ENCODE peak calls at places on chromosomes 5 and 9, in five cellular contexts. Z is Panc1, A is A549, L is choroid plexus epithelial cell, Q is ovary. H is an unnamed sample.
A peak's percentile ranks its signal among the peaks of the same experiment; 100 is the strongest.

GRCh38 chr5:95708876-95709275 is 22.3 kb upstream of the RHOBTB3 start:
- DNase-seq in Z (no peak), A (no peak), L (no peak), Q (no peak), H (no peak)

GRCh38 chr9:1454980-1455367 is 404.8 kb downstream of the DMRT2 start:
- DNase-seq in Z (no peak), A (no peak), L (no peak), Q (no peak), H (no peak)

GRCh38 chr5:72517961-72518690 is 10.9 kb upstream of the ZNF366 start:
- DNase-seq in Z (no peak), A (no peak), L (peak; percentile 44), Q (no peak), H (no peak)

GRCh38 chr9:8660383-8660782 is 860.8 kb upstream of the DMAC1 start:
- DNase-seq in Z (no peak), A (no peak), L (peak; percentile 71), Q (peak; percentile 66), H (no peak)

GRCh38 chr5:176836811-176837706 is 26.7 kb downstream of the UNC5A start:
- DNase-seq in Z (no peak), A (no peak), L (no peak), Q (no peak), H (no peak)

GRCh38 chr5:180801596-180802324 is 846 bp downstream of the MGAT1 start:
- DNase-seq in Z (no peak), A (no peak), L (no peak), Q (no peak), H (no peak)

GRCh38 chr9:132486706-132487350 is 76.8 kb downstream of the CFAP77 start:
- DNase-seq in Z (no peak), A (no peak), L (no peak), Q (no peak), H (no peak)

GRCh38 chr9:8531831-8532230 is 732.3 kb upstream of the DMAC1 start:
- DNase-seq in Z (no peak), A (no peak), L (no peak), Q (no peak), H (no peak)

GRCh38 chr9:120909904-120910303 is 16.7 kb downstream of the TRAF1 start:
- DNase-seq in Z (no peak), A (no peak), L (no peak), Q (no peak), H (no peak)

GRCh38 chr9:99873943-99874584 is 32.4 kb upstream of the STX17 start:
- DNase-seq in Z (no peak), A (no peak), L (peak; percentile 15), Q (no peak), H (no peak)

GRCh38 chr5:133041910-133042309 is 9.9 kb upstream of the HSPA4 start:
- DNase-seq in Z (no peak), A (no peak), L (peak; percentile 38), Q (no peak), H (no peak)

GRCh38 chr5:88190106-88190834 is 78.4 kb downstream of the TMEM161B start:
- DNase-seq in Z (no peak), A (no peak), L (peak; percentile 18), Q (no peak), H (no peak)

GRCh38 chr5:147348046-147348445 is 113.2 kb downstream of the STK32A start:
- DNase-seq in Z (no peak), A (no peak), L (peak; percentile 6), Q (no peak), H (no peak)

GRCh38 chr9:89842267-89842768 is 237.5 kb downstream of the GADD45G start:
- DNase-seq in Z (no peak), A (no peak), L (no peak), Q (no peak), H (no peak)

GRCh38 chr9:127446720-127447415 is 4.3 kb downstream of the RPL12 start:
- DNase-seq in Z (no peak), A (no peak), L (no peak), Q (no peak), H (no peak)

GRCh38 chr5:128750202-128750601 is 212.2 kb upstream of the FBN2 start:
- DNase-seq in Z (no peak), A (no peak), L (no peak), Q (no peak), H (no peak)

GRCh38 chr5:68949711-68950110 is 144.1 kb upstream of the SLC30A5 start:
- DNase-seq in Z (no peak), A (no peak), L (no peak), Q (no peak), H (no peak)

GRCh38 chr5:147437161-147437596 is 72.7 kb downstream of the DPYSL3 start:
- DNase-seq in Z (no peak), A (no peak), L (peak; percentile 65), Q (no peak), H (no peak)

GRCh38 chr9:84570482-84571154 is 98.9 kb upstream of the NTRK2 start:
- DNase-seq in Z (no peak), A (no peak), L (no peak), Q (no peak), H (no peak)

GRCh38 chr9:4349841-4350418 is 50.1 kb upstream of the GLIS3 start:
- DNase-seq in Z (no peak), A (no peak), L (no peak), Q (no peak), H (no peak)

GRCh38 chr5:115374057-115374775 is 77.8 kb upstream of the CCDC112 start:
- DNase-seq in Z (no peak), A (no peak), L (no peak), Q (no peak), H (no peak)

GRCh38 chr5:77550416-77550815 is 58.3 kb upstream of the WDR41 start:
- DNase-seq in Z (no peak), A (no peak), L (peak; percentile 1), Q (no peak), H (no peak)

GRCh38 chr5:122665087-122665486 is 109.8 kb upstream of the SNX2 start:
- DNase-seq in Z (no peak), A (no peak), L (peak; percentile 60), Q (no peak), H (no peak)

GRCh38 chr9:33446507-33447403 is 638 bp downstream of the AQP3 start:
- DNase-seq in Z (no peak), A (peak; percentile 65), L (peak; percentile 40), Q (peak; percentile 40), H (peak; percentile 91)

GRCh38 chr5:59746261-59746765 is 147.2 kb downstream of the PDE4D start:
- DNase-seq in Z (no peak), A (peak; percentile 53), L (peak; percentile 83), Q (no peak), H (no peak)

GRCh38 chr9:130959809-130960334 is 20.8 kb upstream of the FIBCD1 start:
- DNase-seq in Z (no peak), A (no peak), L (no peak), Q (no peak), H (no peak)

GRCh38 chr5:17157294-17157693 is 60.1 kb upstream of the BASP1 start:
- DNase-seq in Z (no peak), A (no peak), L (peak; percentile 39), Q (no peak), H (no peak)

GRCh38 chr5:142512041-142512679 is 173.7 kb downstream of the FGF1 start:
- DNase-seq in Z (no peak), A (no peak), L (peak; percentile 87), Q (no peak), H (no peak)

DNA sequence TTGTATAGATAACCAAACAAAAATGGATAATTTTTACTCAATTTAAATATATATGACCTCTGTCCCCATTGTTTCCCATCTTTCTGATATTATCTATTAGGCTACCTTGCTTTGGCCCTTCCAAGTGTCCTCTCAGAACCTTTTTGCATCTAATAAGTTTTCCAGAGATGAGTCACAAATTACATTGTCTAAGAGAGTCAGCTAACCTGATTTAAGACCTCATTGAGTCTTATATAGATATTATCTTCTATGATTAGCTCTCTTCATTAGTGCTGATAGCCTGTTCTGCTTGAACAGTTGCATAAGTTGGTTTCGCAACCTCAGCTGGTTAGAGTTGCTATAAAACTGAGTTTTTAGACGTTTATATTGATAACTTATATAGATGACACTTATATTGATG is 623.1 kb downstream of the LRRC70 start:
- DNase-seq in Z (no peak), A (no peak), L (no peak), Q (no peak), H (no peak)
- H3K4me3 ChIP-seq in Z (no peak overlapping the region), A (no peak overlapping the region), L (no peak overlapping the region), Q (no peak overlapping the region), H (no peak overlapping the region)

GRCh38 chr9:136644593-136645342 is 17.9 kb upstream of the EGFL7 start:
- DNase-seq in Z (no peak), A (peak; percentile 88), L (peak; percentile 38), Q (no peak), H (no peak)
- H3K4me3 ChIP-seq in Z (no peak overlapping the region), A (peak overlapping the region; percentile 32), L (no peak overlapping the region), Q (no peak overlapping the region), H (no peak overlapping the region)

GRCh38 chr9:129549139-129549538 is 71.8 kb downstream of the C9orf50 start:
- DNase-seq in Z (no peak), A (no peak), L (no peak), Q (no peak), H (no peak)
- H3K4me3 ChIP-seq in Z (peak overlapping the region; percentile 43), A (peak overlapping the region; percentile 60), L (no peak overlapping the region), Q (no peak overlapping the region), H (no peak overlapping the region)

GRCh38 chr5:10524376-10525123 is 39.3 kb upstream of the ANKRD33B start:
- DNase-seq in Z (no peak), A (no peak), L (peak; percentile 72), Q (no peak), H (no peak)

GRCh38 chr5:10528056-10528816 is 35.6 kb upstream of the ANKRD33B start:
- DNase-seq in Z (no peak), A (no peak), L (peak; percentile 44), Q (no peak), H (no peak)

GRCh38 chr5:10527281-10527950 is 36.5 kb upstream of the ANKRD33B start:
- DNase-seq in Z (no peak), A (no peak), L (peak; percentile 81), Q (no peak), H (no peak)

GRCh38 chr5:10522224-10522611 is 41.7 kb upstream of the ANKRD33B start:
- DNase-seq in Z (no peak), A (no peak), L (no peak), Q (no peak), H (no peak)

DNA sequence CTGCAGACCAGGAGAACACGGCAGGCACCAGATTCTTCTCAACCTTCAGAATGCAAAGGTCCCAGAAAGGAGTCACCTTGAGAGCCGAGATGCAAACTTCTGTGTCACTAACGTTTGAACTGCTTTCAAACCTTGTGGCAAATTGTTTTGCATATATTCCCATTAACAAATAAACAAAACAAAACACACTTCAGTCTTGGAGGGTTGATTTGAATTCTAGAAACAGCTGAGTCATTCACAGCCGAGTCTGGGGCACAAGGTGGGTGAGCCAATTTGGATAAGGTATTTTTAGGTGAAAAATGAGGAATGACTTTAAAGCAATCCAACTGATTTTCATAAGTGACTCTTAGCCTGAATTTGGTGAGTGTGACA is 38.8 kb upstream of the ANKRD33B start:
- DNase-seq in Z (no peak), A (no peak), L (no peak), Q (no peak), H (no peak)
- H3K4me3 ChIP-seq in Z (no peak overlapping the region), A (no peak overlapping the region), L (no peak overlapping the region), Q (no peak overlapping the region), H (no peak overlapping the region)

DNA sequence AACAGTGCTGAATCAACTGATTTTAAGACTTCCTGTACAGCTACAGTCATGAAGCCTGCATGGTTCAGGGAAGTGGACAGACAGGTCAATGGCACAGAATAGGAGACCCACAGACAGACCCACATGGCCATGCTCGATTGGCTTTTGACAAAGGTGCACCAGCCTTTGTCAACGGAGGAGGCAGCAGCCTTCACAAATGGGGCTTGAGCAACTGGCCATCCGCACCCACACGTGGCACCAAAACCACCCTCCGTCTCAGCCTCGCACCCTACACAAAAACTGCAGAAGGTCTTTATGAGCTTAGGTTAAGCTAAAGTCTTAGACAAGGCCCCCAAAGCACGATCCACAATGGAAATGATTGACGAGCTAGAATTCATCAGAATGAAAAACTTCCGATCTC is 59.5 kb upstream of the UBAC1 start:
- DNase-seq in Z (no peak), A (no peak), L (no peak), Q (no peak), H (no peak)
- H3K4me3 ChIP-seq in Z (no peak overlapping the region), A (no peak overlapping the region), L (no peak overlapping the region), Q (no peak overlapping the region), H (no peak overlapping the region)